ENCODE peak calls at places on chromosomes 13 and 19, in ten cellular contexts. O is A549; G is Kasumi-1; N is small intestine; R is ovary; Y is CD8-positive, alpha-beta T cell; T is breast epithelium; E is stimulated activated naive CD4-positive, alpha-beta T cell; P is stimulated activated CD8-positive, alpha-beta memory T cell treated with anti-CD3 and anti-CD28 coated beads, Interleukin-4, amount 100 ng/mL, for 4 hours; U is NCI-H1092. W is an unnamed sample.

GRCh38 chr19:42363614-42364346 is 26.3 kb downstream of the CNFN start:
- DNase-seq in O (peak), G (no peak), N (no peak), R (no peak), Y (no peak), T (no peak), E (no peak), P (no peak), U (no peak), W (no peak)

GRCh38 chr19:18361646-18362045 is 21.2 kb downstream of the PGPEP1 start:
- DNase-seq in O (no peak), G (no peak), N (no peak), R (no peak), Y (no peak), T (no peak), E (no peak), P (no peak), U (no peak), W (no peak)

GRCh38 chr19:20423381-20424207 is 142.0 kb downstream of the ZNF737 start:
- DNase-seq in O (no peak), G (no peak), N (peak), R (peak), Y (peak), T (peak), E (peak), P (no peak), U (no peak), W (no peak)

GRCh38 chr19:13574933-13575332 is 68.7 kb upstream of the CACNA1A start:
- DNase-seq in O (peak), G (no peak), N (no peak), R (no peak), Y (no peak), T (no peak), E (no peak), P (no peak), U (no peak), W (no peak)

GRCh38 chr13:26964278-26965057 is 203.9 kb upstream of the GPR12 start:
- DNase-seq in O (no peak), G (no peak), N (no peak), R (no peak), Y (no peak), T (no peak), E (no peak), P (no peak), U (peak), W (no peak)

GRCh38 chr19:28168557-28168956 is 1044.4 kb downstream of the UQCRFS1 start:
- DNase-seq in O (no peak), G (no peak), N (no peak), R (no peak), Y (no peak), T (no peak), E (no peak), P (no peak), U (no peak), W (no peak)

GRCh38 chr13:21696865-21697448 is 26.1 kb downstream of the FGF9 start:
- DNase-seq in O (no peak), G (no peak), N (peak), R (no peak), Y (no peak), T (no peak), E (no peak), P (no peak), U (no peak), W (no peak)

GRCh38 chr19:17405250-17406038 is at the start of gene BST2:
- DNase-seq in O (no peak), G (peak), N (peak), R (peak), Y (peak), T (no peak), E (peak), P (peak), U (no peak), W (peak)

GRCh38 chr19:50750010-50750409 is 20.3 kb upstream of the GPR32 start:
- DNase-seq in O (no peak), G (no peak), N (no peak), R (no peak), Y (no peak), T (no peak), E (no peak), P (no peak), U (no peak), W (no peak)

GRCh38 chr19:934865-935422 is 9.1 kb downstream of the ARID3A start:
- DNase-seq in O (peak), G (no peak), N (peak), R (peak), Y (no peak), T (peak), E (no peak), P (no peak), U (peak), W (no peak)

GRCh38 chr13:33509642-33510229 is 224.2 kb upstream of the STARD13 start:
- DNase-seq in O (peak), G (no peak), N (no peak), R (no peak), Y (no peak), T (no peak), E (no peak), P (no peak), U (no peak), W (no peak)

GRCh38 chr13:99403458-99403971 is 96.3 kb upstream of the GPR183 start:
- DNase-seq in O (no peak), G (no peak), N (peak), R (no peak), Y (peak), T (no peak), E (no peak), P (peak), U (no peak), W (no peak)

GRCh38 chr13:21997726-21998125 is 326.9 kb downstream of the FGF9 start:
- DNase-seq in O (no peak), G (no peak), N (peak), R (no peak), Y (no peak), T (no peak), E (no peak), P (no peak), U (peak), W (no peak)

GRCh38 chr13:46855664-46856063 is 41.2 kb downstream of the HTR2A start:
- DNase-seq in O (no peak), G (no peak), N (no peak), R (no peak), Y (no peak), T (no peak), E (no peak), P (no peak), U (no peak), W (no peak)

GRCh38 chr13:28843594-28843993 is 23.5 kb downstream of the MTUS2 start:
- DNase-seq in O (no peak), G (no peak), N (no peak), R (no peak), Y (no peak), T (no peak), E (no peak), P (no peak), U (no peak), W (no peak)

GRCh38 chr13:41356788-41357187 is 45.7 kb downstream of the NAA16 start:
- DNase-seq in O (no peak), G (peak), N (no peak), R (no peak), Y (peak), T (no peak), E (peak), P (no peak), U (no peak), W (no peak)

GRCh38 chr13:112450118-112450517 is 74.0 kb downstream of the SPACA7 start:
- DNase-seq in O (no peak), G (no peak), N (no peak), R (no peak), Y (no peak), T (no peak), E (no peak), P (no peak), U (no peak), W (no peak)

GRCh38 chr13:39684531-39685137 is 29.2 kb downstream of the COG6 start:
- DNase-seq in O (peak), G (peak), N (peak), R (no peak), Y (no peak), T (no peak), E (no peak), P (no peak), U (no peak), W (peak)

GRCh38 chr13:77143325-77143907 is 116.5 kb upstream of the FBXL3 start:
- DNase-seq in O (peak), G (no peak), N (peak), R (no peak), Y (no peak), T (no peak), E (no peak), P (no peak), U (no peak), W (no peak)

GRCh38 chr19:2291185-2291751 is 9.3 kb upstream of the PEAK3 start:
- DNase-seq in O (no peak), G (no peak), N (no peak), R (no peak), Y (no peak), T (no peak), E (no peak), P (no peak), U (no peak), W (no peak)

GRCh38 chr13:93409816-93410215 is 183.2 kb downstream of the GPC6 start:
- DNase-seq in O (no peak), G (no peak), N (no peak), R (no peak), Y (no peak), T (no peak), E (no peak), P (no peak), U (no peak), W (no peak)

GRCh38 chr19:4502282-4503223 is 15.7 kb downstream of the PLIN4 start:
- DNase-seq in O (no peak), G (no peak), N (no peak), R (no peak), Y (no peak), T (no peak), E (no peak), P (no peak), U (no peak), W (no peak)

GRCh38 chr13:31204592-31204991 is 4.8 kb downstream of the B3GLCT start:
- DNase-seq in O (peak), G (no peak), N (peak), R (no peak), Y (no peak), T (no peak), E (no peak), P (no peak), U (no peak), W (peak)

GRCh38 chr13:48902421-48902820 is 73.3 kb upstream of the FNDC3A start:
- DNase-seq in O (no peak), G (peak), N (peak), R (no peak), Y (no peak), T (no peak), E (no peak), P (no peak), U (no peak), W (no peak)

GRCh38 chr19:49488863-49489537 is 1.6 kb downstream of the RPL13A start:
- DNase-seq in O (no peak), G (no peak), N (no peak), R (no peak), Y (no peak), T (no peak), E (no peak), P (no peak), U (no peak), W (no peak)

GRCh38 chr19:7216373-7216902 is 77.8 kb downstream of the INSR start:
- DNase-seq in O (no peak), G (no peak), N (no peak), R (no peak), Y (no peak), T (no peak), E (no peak), P (no peak), U (no peak), W (no peak)

GRCh38 chr13:35760678-35761308 is 284.3 kb upstream of the MAB21L1 start:
- DNase-seq in O (no peak), G (no peak), N (no peak), R (no peak), Y (no peak), T (no peak), E (no peak), P (no peak), U (no peak), W (no peak)

GRCh38 chr13:61144834-61145593 is 270.6 kb downstream of the PCDH20 start:
- DNase-seq in O (no peak), G (no peak), N (no peak), R (no peak), Y (no peak), T (no peak), E (no peak), P (no peak), U (no peak), W (no peak)

GRCh38 chr13:94389544-94390351 is 89.7 kb downstream of the DCT start:
- DNase-seq in O (no peak), G (no peak), N (no peak), R (no peak), Y (no peak), T (no peak), E (no peak), P (no peak), U (no peak), W (no peak)

GRCh38 chr13:94795292-94795691 is 82.9 kb upstream of the SOX21 start:
- DNase-seq in O (no peak), G (no peak), N (no peak), R (no peak), Y (no peak), T (no peak), E (no peak), P (no peak), U (no peak), W (no peak)

GRCh38 chr19:18987456-18987855 is 45.9 kb downstream of the SUGP2 start:
- DNase-seq in O (no peak), G (no peak), N (no peak), R (no peak), Y (no peak), T (no peak), E (no peak), P (no peak), U (no peak), W (no peak)

GRCh38 chr13:59946924-59947323 is 216.8 kb downstream of the DIAPH3 start:
- DNase-seq in O (no peak), G (no peak), N (no peak), R (no peak), Y (no peak), T (no peak), E (no peak), P (no peak), U (no peak), W (no peak)

W was measured in SW 1271.